ENCODE peak calls at places on chromosome 16, in nine cellular contexts. One of them, this sample, is unnamed.

GRCh38 chr16:20249247-20249646 is 78.1 kb downstream of the GP2 start:
- DNase-seq in tibial artery: no peak
- DNase-seq in tibial nerve: no peak
- DNase-seq in heart left ventricle: no peak
- DNase-seq in breast epithelium: no peak
- DNase-seq in RWPE1: no peak
- DNase-seq in fibroblast of lung: no peak
- DNase-seq in effector memory CD4-positive, alpha-beta T cell: no peak
- DNase-seq in mammary epithelial cell: no peak
- DNase-seq in this sample: no peak

GRCh38 chr16:88593910-88594309 is 23.7 kb downstream of the ZC3H18 start:
- DNase-seq in tibial artery: no peak
- DNase-seq in tibial nerve: no peak
- DNase-seq in heart left ventricle: no peak
- DNase-seq in breast epithelium: no peak
- DNase-seq in RWPE1: no peak
- DNase-seq in fibroblast of lung: no peak
- DNase-seq in effector memory CD4-positive, alpha-beta T cell: no peak
- DNase-seq in mammary epithelial cell: no peak
- DNase-seq in this sample: no peak

GRCh38 chr16:35171106-35171505 is 1711.7 kb downstream of the TP53TG3F start:
- DNase-seq in tibial artery: no peak
- DNase-seq in tibial nerve: no peak
- DNase-seq in heart left ventricle: no peak
- DNase-seq in breast epithelium: no peak
- DNase-seq in RWPE1: no peak
- DNase-seq in fibroblast of lung: no peak
- DNase-seq in effector memory CD4-positive, alpha-beta T cell: no peak
- DNase-seq in mammary epithelial cell: no peak
- DNase-seq in this sample: no peak

GRCh38 chr16:21953541-21953902 is 361 bp downstream of the UQCRC2 start:
- DNase-seq in tibial artery: no peak
- DNase-seq in tibial nerve: no peak
- DNase-seq in heart left ventricle: no peak
- DNase-seq in breast epithelium: no peak
- DNase-seq in RWPE1: no peak
- DNase-seq in fibroblast of lung: no peak
- DNase-seq in effector memory CD4-positive, alpha-beta T cell: no peak
- DNase-seq in mammary epithelial cell: no peak
- DNase-seq in this sample: no peak

GRCh38 chr16:83118365-83118764 is 491.6 kb downstream of the CDH13 start:
- DNase-seq in tibial artery: no peak
- DNase-seq in tibial nerve: no peak
- DNase-seq in heart left ventricle: no peak
- DNase-seq in breast epithelium: no peak
- DNase-seq in RWPE1: no peak
- DNase-seq in fibroblast of lung: no peak
- DNase-seq in effector memory CD4-positive, alpha-beta T cell: no peak
- DNase-seq in mammary epithelial cell: no peak
- DNase-seq in this sample: no peak

GRCh38 chr16:471353-472198 is 46.1 kb downstream of the RAB11FIP3 start:
- DNase-seq in tibial artery: no peak
- DNase-seq in tibial nerve: no peak
- DNase-seq in heart left ventricle: peak
- DNase-seq in breast epithelium: no peak
- DNase-seq in RWPE1: peak
- DNase-seq in fibroblast of lung: peak
- DNase-seq in effector memory CD4-positive, alpha-beta T cell: no peak
- DNase-seq in mammary epithelial cell: peak
- DNase-seq in this sample: no peak

GRCh38 chr16:53529529-53529928 is 26.5 kb upstream of the AKTIP start:
- DNase-seq in tibial artery: no peak
- DNase-seq in tibial nerve: no peak
- DNase-seq in heart left ventricle: no peak
- DNase-seq in breast epithelium: no peak
- DNase-seq in RWPE1: no peak
- DNase-seq in fibroblast of lung: no peak
- DNase-seq in effector memory CD4-positive, alpha-beta T cell: no peak
- DNase-seq in mammary epithelial cell: no peak
- DNase-seq in this sample: no peak

GRCh38 chr16:61233718-61234117 is 802.5 kb downstream of the CDH8 start:
- DNase-seq in tibial artery: no peak
- DNase-seq in tibial nerve: no peak
- DNase-seq in heart left ventricle: no peak
- DNase-seq in breast epithelium: no peak
- DNase-seq in RWPE1: no peak
- DNase-seq in fibroblast of lung: no peak
- DNase-seq in effector memory CD4-positive, alpha-beta T cell: no peak
- DNase-seq in mammary epithelial cell: no peak
- DNase-seq in this sample: no peak

GRCh38 chr16:51337662-51338061 is 186.6 kb upstream of the SALL1 start:
- DNase-seq in tibial artery: no peak
- DNase-seq in tibial nerve: no peak
- DNase-seq in heart left ventricle: no peak
- DNase-seq in breast epithelium: no peak
- DNase-seq in RWPE1: no peak
- DNase-seq in fibroblast of lung: no peak
- DNase-seq in effector memory CD4-positive, alpha-beta T cell: no peak
- DNase-seq in mammary epithelial cell: no peak
- DNase-seq in this sample: no peak

GRCh38 chr16:31451681-31452351 is 7.5 kb upstream of the ARMC5 start:
- DNase-seq in tibial artery: peak
- DNase-seq in tibial nerve: no peak
- DNase-seq in heart left ventricle: peak
- DNase-seq in breast epithelium: no peak
- DNase-seq in RWPE1: peak
- DNase-seq in fibroblast of lung: peak
- DNase-seq in effector memory CD4-positive, alpha-beta T cell: no peak
- DNase-seq in mammary epithelial cell: peak
- DNase-seq in this sample: no peak

GRCh38 chr16:57504001-57504400 is 17.7 kb upstream of the DOK4 start:
- DNase-seq in tibial artery: no peak
- DNase-seq in tibial nerve: no peak
- DNase-seq in heart left ventricle: no peak
- DNase-seq in breast epithelium: no peak
- DNase-seq in RWPE1: no peak
- DNase-seq in fibroblast of lung: no peak
- DNase-seq in effector memory CD4-positive, alpha-beta T cell: no peak
- DNase-seq in mammary epithelial cell: no peak
- DNase-seq in this sample: no peak

GRCh38 chr16:17229766-17230165 is 241.0 kb downstream of the XYLT1 start:
- DNase-seq in tibial artery: no peak
- DNase-seq in tibial nerve: no peak
- DNase-seq in heart left ventricle: no peak
- DNase-seq in breast epithelium: no peak
- DNase-seq in RWPE1: no peak
- DNase-seq in fibroblast of lung: no peak
- DNase-seq in effector memory CD4-positive, alpha-beta T cell: no peak
- DNase-seq in mammary epithelial cell: peak
- DNase-seq in this sample: no peak

GRCh38 chr16:53839150-53839549 is 135.2 kb downstream of the FTO start:
- DNase-seq in tibial artery: no peak
- DNase-seq in tibial nerve: no peak
- DNase-seq in heart left ventricle: no peak
- DNase-seq in breast epithelium: peak
- DNase-seq in RWPE1: peak
- DNase-seq in fibroblast of lung: no peak
- DNase-seq in effector memory CD4-positive, alpha-beta T cell: no peak
- DNase-seq in mammary epithelial cell: peak
- DNase-seq in this sample: no peak

GRCh38 chr16:17334096-17334495 is 136.7 kb downstream of the XYLT1 start:
- DNase-seq in tibial artery: peak
- DNase-seq in tibial nerve: no peak
- DNase-seq in heart left ventricle: peak
- DNase-seq in breast epithelium: no peak
- DNase-seq in RWPE1: peak
- DNase-seq in fibroblast of lung: peak
- DNase-seq in effector memory CD4-positive, alpha-beta T cell: no peak
- DNase-seq in mammary epithelial cell: peak
- DNase-seq in this sample: peak

GRCh38 chr16:85679870-85680269 is 8.9 kb downstream of the GINS2 start:
- DNase-seq in tibial artery: no peak
- DNase-seq in tibial nerve: no peak
- DNase-seq in heart left ventricle: no peak
- DNase-seq in breast epithelium: no peak
- DNase-seq in RWPE1: no peak
- DNase-seq in fibroblast of lung: no peak
- DNase-seq in effector memory CD4-positive, alpha-beta T cell: no peak
- DNase-seq in mammary epithelial cell: no peak
- DNase-seq in this sample: no peak

GRCh38 chr16:85677383-85677967 is 11.3 kb downstream of the GINS2 start:
- DNase-seq in tibial artery: no peak
- DNase-seq in tibial nerve: no peak
- DNase-seq in heart left ventricle: no peak
- DNase-seq in breast epithelium: no peak
- DNase-seq in RWPE1: no peak
- DNase-seq in fibroblast of lung: no peak
- DNase-seq in effector memory CD4-positive, alpha-beta T cell: no peak
- DNase-seq in mammary epithelial cell: no peak
- DNase-seq in this sample: no peak

GRCh38 chr16:85678016-85678415 is 10.7 kb downstream of the GINS2 start:
- DNase-seq in tibial artery: no peak
- DNase-seq in tibial nerve: no peak
- DNase-seq in heart left ventricle: no peak
- DNase-seq in breast epithelium: no peak
- DNase-seq in RWPE1: no peak
- DNase-seq in fibroblast of lung: no peak
- DNase-seq in effector memory CD4-positive, alpha-beta T cell: no peak
- DNase-seq in mammary epithelial cell: no peak
- DNase-seq in this sample: no peak

GRCh38 chr16:85680352-85680944 is 8.3 kb downstream of the GINS2 start:
- DNase-seq in tibial artery: no peak
- DNase-seq in tibial nerve: no peak
- DNase-seq in heart left ventricle: no peak
- DNase-seq in breast epithelium: no peak
- DNase-seq in RWPE1: no peak
- DNase-seq in fibroblast of lung: no peak
- DNase-seq in effector memory CD4-positive, alpha-beta T cell: no peak
- DNase-seq in mammary epithelial cell: no peak
- DNase-seq in this sample: no peak

GRCh38 chr16:85678821-85679220 is 9.9 kb downstream of the GINS2 start:
- DNase-seq in tibial artery: no peak
- DNase-seq in tibial nerve: no peak
- DNase-seq in heart left ventricle: no peak
- DNase-seq in breast epithelium: no peak
- DNase-seq in RWPE1: no peak
- DNase-seq in fibroblast of lung: no peak
- DNase-seq in effector memory CD4-positive, alpha-beta T cell: no peak
- DNase-seq in mammary epithelial cell: no peak
- DNase-seq in this sample: no peak
- H3K27ac ChIP-seq in tibial artery: no peak
- H3K27ac ChIP-seq in tibial nerve: no peak
- H3K27ac ChIP-seq in heart left ventricle: no peak
- H3K27ac ChIP-seq in breast epithelium: no peak
- H3K27ac ChIP-seq in RWPE1: no peak
- H3K27ac ChIP-seq in fibroblast of lung: no peak
- H3K27ac ChIP-seq in effector memory CD4-positive, alpha-beta T cell: no peak
- H3K27ac ChIP-seq in mammary epithelial cell: no peak
- H3K27ac ChIP-seq in this sample: no peak

GRCh38 chr16:81875461-81875860 is 96.4 kb downstream of the PLCG2 start:
- DNase-seq in tibial artery: no peak
- DNase-seq in tibial nerve: no peak
- DNase-seq in heart left ventricle: no peak
- DNase-seq in breast epithelium: no peak
- DNase-seq in RWPE1: no peak
- DNase-seq in fibroblast of lung: no peak
- DNase-seq in effector memory CD4-positive, alpha-beta T cell: no peak
- DNase-seq in mammary epithelial cell: no peak
- DNase-seq in this sample: no peak
- H3K27ac ChIP-seq in tibial artery: no peak
- H3K27ac ChIP-seq in tibial nerve: no peak
- H3K27ac ChIP-seq in heart left ventricle: no peak
- H3K27ac ChIP-seq in breast epithelium: no peak
- H3K27ac ChIP-seq in RWPE1: no peak
- H3K27ac ChIP-seq in fibroblast of lung: no peak
- H3K27ac ChIP-seq in effector memory CD4-positive, alpha-beta T cell: no peak
- H3K27ac ChIP-seq in mammary epithelial cell: no peak
- H3K27ac ChIP-seq in this sample: no peak

GRCh38 chr16:81813648-81814047 is 34.6 kb downstream of the PLCG2 start:
- DNase-seq in tibial artery: no peak
- DNase-seq in tibial nerve: no peak
- DNase-seq in heart left ventricle: no peak
- DNase-seq in breast epithelium: no peak
- DNase-seq in RWPE1: no peak
- DNase-seq in fibroblast of lung: no peak
- DNase-seq in effector memory CD4-positive, alpha-beta T cell: no peak
- DNase-seq in mammary epithelial cell: no peak
- DNase-seq in this sample: no peak
- H3K27ac ChIP-seq in tibial artery: no peak
- H3K27ac ChIP-seq in tibial nerve: no peak
- H3K27ac ChIP-seq in heart left ventricle: no peak
- H3K27ac ChIP-seq in breast epithelium: no peak
- H3K27ac ChIP-seq in RWPE1: no peak
- H3K27ac ChIP-seq in fibroblast of lung: no peak
- H3K27ac ChIP-seq in effector memory CD4-positive, alpha-beta T cell: no peak
- H3K27ac ChIP-seq in mammary epithelial cell: no peak
- H3K27ac ChIP-seq in this sample: no peak

GRCh38 chr16:24820522-24820921 is 25.2 kb upstream of the SLC5A11 start:
- DNase-seq in tibial artery: no peak
- DNase-seq in tibial nerve: no peak
- DNase-seq in heart left ventricle: no peak
- DNase-seq in breast epithelium: no peak
- DNase-seq in RWPE1: no peak
- DNase-seq in fibroblast of lung: no peak
- DNase-seq in effector memory CD4-positive, alpha-beta T cell: no peak
- DNase-seq in mammary epithelial cell: no peak
- DNase-seq in this sample: no peak

GRCh38 chr16:24822542-24822941 is 23.2 kb upstream of the SLC5A11 start:
- DNase-seq in tibial artery: no peak
- DNase-seq in tibial nerve: no peak
- DNase-seq in heart left ventricle: no peak
- DNase-seq in breast epithelium: no peak
- DNase-seq in RWPE1: no peak
- DNase-seq in fibroblast of lung: no peak
- DNase-seq in effector memory CD4-positive, alpha-beta T cell: no peak
- DNase-seq in mammary epithelial cell: no peak
- DNase-seq in this sample: no peak

GRCh38 chr16:24819462-24820040 is 26.2 kb upstream of the SLC5A11 start:
- DNase-seq in tibial artery: no peak
- DNase-seq in tibial nerve: no peak
- DNase-seq in heart left ventricle: no peak
- DNase-seq in breast epithelium: no peak
- DNase-seq in RWPE1: no peak
- DNase-seq in fibroblast of lung: peak
- DNase-seq in effector memory CD4-positive, alpha-beta T cell: no peak
- DNase-seq in mammary epithelial cell: no peak
- DNase-seq in this sample: no peak

GRCh38 chr16:24822974-24823373 is 22.8 kb upstream of the SLC5A11 start:
- DNase-seq in tibial artery: no peak
- DNase-seq in tibial nerve: no peak
- DNase-seq in heart left ventricle: no peak
- DNase-seq in breast epithelium: no peak
- DNase-seq in RWPE1: no peak
- DNase-seq in fibroblast of lung: no peak
- DNase-seq in effector memory CD4-positive, alpha-beta T cell: no peak
- DNase-seq in mammary epithelial cell: no peak
- DNase-seq in this sample: no peak

DNA sequence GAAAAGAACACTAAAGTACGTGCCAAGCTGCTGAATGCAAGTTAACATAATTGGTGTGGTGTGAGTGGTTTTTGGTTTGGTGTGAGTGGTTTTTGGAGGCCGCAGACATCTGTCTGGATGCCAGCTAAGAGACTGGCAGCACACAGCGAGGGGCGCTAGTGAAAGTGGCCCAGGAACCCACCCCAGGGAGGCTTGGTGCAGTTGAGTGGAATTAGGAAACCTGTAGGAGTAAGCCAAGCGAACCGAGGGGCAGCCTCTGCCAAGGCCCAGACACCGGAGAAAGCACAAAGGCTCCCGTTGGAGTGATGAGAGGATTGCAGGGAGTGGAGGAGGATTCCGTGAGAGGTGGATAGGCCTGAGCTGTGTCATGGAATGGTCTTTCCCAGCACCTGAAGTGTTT is 24.6 kb upstream of the SLC5A11 start:
- DNase-seq in tibial artery: no peak
- DNase-seq in tibial nerve: no peak
- DNase-seq in heart left ventricle: no peak
- DNase-seq in breast epithelium: no peak
- DNase-seq in RWPE1: no peak
- DNase-seq in fibroblast of lung: no peak
- DNase-seq in effector memory CD4-positive, alpha-beta T cell: no peak
- DNase-seq in mammary epithelial cell: no peak
- DNase-seq in this sample: no peak
- H3K27ac ChIP-seq in tibial artery: no peak
- H3K27ac ChIP-seq in tibial nerve: peak
- H3K27ac ChIP-seq in heart left ventricle: no peak
- H3K27ac ChIP-seq in breast epithelium: peak
- H3K27ac ChIP-seq in RWPE1: peak
- H3K27ac ChIP-seq in fibroblast of lung: no peak
- H3K27ac ChIP-seq in effector memory CD4-positive, alpha-beta T cell: no peak
- H3K27ac ChIP-seq in mammary epithelial cell: no peak
- H3K27ac ChIP-seq in this sample: peak

This sample was measured in ascending aorta.